ENCODE peak calls at places on chromosomes 6 and 20, in six cellular contexts. One of them, this sample, is unnamed.

GRCh38 chr6:77332915-77333623 is 130.2 kb downstream of the HTR1B start:
- DNase-seq in cardiac fibroblast: no peak
- DNase-seq in dorsolateral prefrontal cortex: no peak
- DNase-seq in uterus: no peak
- DNase-seq in cardiac muscle cell: no peak
- DNase-seq in body of pancreas: no peak
- DNase-seq in this sample: no peak

GRCh38 chr6:79597155-79597554 is 34.0 kb upstream of the SH3BGRL2 start:
- DNase-seq in cardiac fibroblast: no peak
- DNase-seq in dorsolateral prefrontal cortex: no peak
- DNase-seq in uterus: no peak
- DNase-seq in cardiac muscle cell: no peak
- DNase-seq in body of pancreas: no peak
- DNase-seq in this sample: no peak

GRCh38 chr6:125346926-125347563 is 45.3 kb upstream of the HDDC2 start:
- DNase-seq in cardiac fibroblast: no peak
- DNase-seq in dorsolateral prefrontal cortex: no peak
- DNase-seq in uterus: no peak
- DNase-seq in cardiac muscle cell: no peak
- DNase-seq in body of pancreas: no peak
- DNase-seq in this sample: no peak

GRCh38 chr20:51500936-51501335 is 41.6 kb downstream of the NFATC2 start:
- DNase-seq in cardiac fibroblast: no peak
- DNase-seq in dorsolateral prefrontal cortex: no peak
- DNase-seq in uterus: no peak
- DNase-seq in cardiac muscle cell: no peak
- DNase-seq in body of pancreas: no peak
- DNase-seq in this sample: no peak

GRCh38 chr6:110589865-110590513 is 113.6 kb upstream of the SLC22A16 start:
- DNase-seq in cardiac fibroblast: no peak
- DNase-seq in dorsolateral prefrontal cortex: no peak
- DNase-seq in uterus: no peak
- DNase-seq in cardiac muscle cell: no peak
- DNase-seq in body of pancreas: no peak
- DNase-seq in this sample: no peak

GRCh38 chr20:63752411-63753101 is 13.0 kb downstream of the SLC2A4RG start:
- DNase-seq in cardiac fibroblast: no peak
- DNase-seq in dorsolateral prefrontal cortex: no peak
- DNase-seq in uterus: no peak
- DNase-seq in cardiac muscle cell: no peak
- DNase-seq in body of pancreas: no peak
- DNase-seq in this sample: no peak

GRCh38 chr20:53628076-53628475 is 34.4 kb upstream of the ZNF217 start:
- DNase-seq in cardiac fibroblast: no peak
- DNase-seq in dorsolateral prefrontal cortex: no peak
- DNase-seq in uterus: no peak
- DNase-seq in cardiac muscle cell: no peak
- DNase-seq in body of pancreas: no peak
- DNase-seq in this sample: no peak

GRCh38 chr6:36594816-36595167 is 630 bp downstream of the SRSF3 start:
- DNase-seq in cardiac fibroblast: no peak
- DNase-seq in dorsolateral prefrontal cortex: no peak
- DNase-seq in uterus: no peak
- DNase-seq in cardiac muscle cell: no peak
- DNase-seq in body of pancreas: no peak
- DNase-seq in this sample: no peak

GRCh38 chr6:161940519-161940918 is 666.7 kb upstream of the AGPAT4 start:
- DNase-seq in cardiac fibroblast: no peak
- DNase-seq in dorsolateral prefrontal cortex: no peak
- DNase-seq in uterus: no peak
- DNase-seq in cardiac muscle cell: no peak
- DNase-seq in body of pancreas: no peak
- DNase-seq in this sample: no peak

GRCh38 chr20:43752561-43753301 is 25.9 kb upstream of the GTSF1L start:
- DNase-seq in cardiac fibroblast: peak; percentile 87
- DNase-seq in dorsolateral prefrontal cortex: no peak
- DNase-seq in uterus: no peak
- DNase-seq in cardiac muscle cell: no peak
- DNase-seq in body of pancreas: no peak
- DNase-seq in this sample: no peak

GRCh38 chr20:20322912-20323311 is 45.0 kb upstream of the INSM1 start:
- DNase-seq in cardiac fibroblast: no peak
- DNase-seq in dorsolateral prefrontal cortex: no peak
- DNase-seq in uterus: no peak
- DNase-seq in cardiac muscle cell: no peak
- DNase-seq in body of pancreas: no peak
- DNase-seq in this sample: no peak

GRCh38 chr6:36604090-36605060 is 10.2 kb downstream of the SRSF3 start:
- DNase-seq in cardiac fibroblast: no peak
- DNase-seq in dorsolateral prefrontal cortex: no peak
- DNase-seq in uterus: no peak
- DNase-seq in cardiac muscle cell: no peak
- DNase-seq in body of pancreas: no peak
- DNase-seq in this sample: no peak

GRCh38 chr20:14009206-14009605 is 13.9 kb downstream of the MACROD2 start:
- DNase-seq in cardiac fibroblast: no peak
- DNase-seq in dorsolateral prefrontal cortex: no peak
- DNase-seq in uterus: no peak
- DNase-seq in cardiac muscle cell: no peak
- DNase-seq in body of pancreas: no peak
- DNase-seq in this sample: no peak

GRCh38 chr6:50936277-50936681 is 117.6 kb downstream of the TFAP2B start:
- DNase-seq in cardiac fibroblast: no peak
- DNase-seq in dorsolateral prefrontal cortex: no peak
- DNase-seq in uterus: no peak
- DNase-seq in cardiac muscle cell: no peak
- DNase-seq in body of pancreas: no peak
- DNase-seq in this sample: no peak

GRCh38 chr20:61297491-61297890 is 45.4 kb downstream of the CDH4 start:
- DNase-seq in cardiac fibroblast: no peak
- DNase-seq in dorsolateral prefrontal cortex: no peak
- DNase-seq in uterus: no peak
- DNase-seq in cardiac muscle cell: no peak
- DNase-seq in body of pancreas: no peak
- DNase-seq in this sample: no peak

GRCh38 chr6:30725713-30726505 is 5.8 kb downstream of the TUBB start:
- DNase-seq in cardiac fibroblast: peak; percentile 37
- DNase-seq in dorsolateral prefrontal cortex: no peak
- DNase-seq in uterus: no peak
- DNase-seq in cardiac muscle cell: no peak
- DNase-seq in body of pancreas: no peak
- DNase-seq in this sample: no peak

GRCh38 chr6:135014353-135014832 is 40.2 kb downstream of the HBS1L start:
- DNase-seq in cardiac fibroblast: no peak
- DNase-seq in dorsolateral prefrontal cortex: no peak
- DNase-seq in uterus: no peak
- DNase-seq in cardiac muscle cell: no peak
- DNase-seq in body of pancreas: no peak
- DNase-seq in this sample: no peak

GRCh38 chr6:11410539-11411307 is 126.8 kb upstream of the TMEM170B start:
- DNase-seq in cardiac fibroblast: no peak
- DNase-seq in dorsolateral prefrontal cortex: no peak
- DNase-seq in uterus: no peak
- DNase-seq in cardiac muscle cell: no peak
- DNase-seq in body of pancreas: no peak
- DNase-seq in this sample: no peak

GRCh38 chr20:32207211-32207625 is 325 bp downstream of the PLAGL2 start:
- DNase-seq in cardiac fibroblast: no peak
- DNase-seq in dorsolateral prefrontal cortex: no peak
- DNase-seq in uterus: no peak
- DNase-seq in cardiac muscle cell: no peak
- DNase-seq in body of pancreas: no peak
- DNase-seq in this sample: no peak

GRCh38 chr20:41413169-41413568 is 46.6 kb upstream of the EMILIN3 start:
- DNase-seq in cardiac fibroblast: no peak
- DNase-seq in dorsolateral prefrontal cortex: no peak
- DNase-seq in uterus: no peak
- DNase-seq in cardiac muscle cell: no peak
- DNase-seq in body of pancreas: no peak
- DNase-seq in this sample: no peak

GRCh38 chr20:39795401-39796272 is 833.5 kb downstream of the DHX35 start:
- DNase-seq in cardiac fibroblast: no peak
- DNase-seq in dorsolateral prefrontal cortex: no peak
- DNase-seq in uterus: peak; percentile 57
- DNase-seq in cardiac muscle cell: no peak
- DNase-seq in body of pancreas: no peak
- DNase-seq in this sample: peak; percentile 4

DNA sequence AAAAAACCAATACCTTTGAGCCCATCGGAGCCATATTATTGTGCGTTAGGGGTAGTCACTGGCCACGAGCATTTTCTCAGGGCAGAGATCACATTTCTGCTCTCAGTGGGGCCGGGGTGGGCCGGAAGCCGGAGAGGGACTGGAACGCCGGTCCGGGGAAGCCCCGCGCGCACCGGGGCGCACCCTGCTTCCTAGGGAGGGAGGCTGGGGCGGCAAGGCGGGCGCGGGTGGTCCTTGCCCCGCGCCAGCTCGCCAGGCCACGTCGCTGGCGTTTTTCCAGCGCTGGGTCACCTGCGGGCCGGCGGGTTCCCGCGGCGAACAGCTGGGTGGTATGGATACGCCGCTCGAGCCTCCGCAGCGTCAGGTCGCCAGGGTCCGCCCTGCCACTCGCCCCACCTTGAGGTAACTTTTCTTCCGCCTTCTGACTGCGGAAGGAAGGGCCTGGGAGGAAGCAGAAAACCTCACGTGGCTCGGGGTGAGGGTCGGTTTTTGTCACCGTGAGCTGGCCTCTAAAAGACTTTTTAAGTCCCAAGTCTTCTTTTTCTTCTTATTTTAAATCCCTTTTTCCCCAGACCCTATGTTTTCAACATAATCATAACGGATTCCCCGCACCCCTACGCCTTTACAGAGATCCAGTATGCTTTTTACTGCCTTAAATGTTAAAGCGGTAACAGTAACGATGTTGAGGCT is 2.7 kb upstream of the EEF1A1 start:
- DNase-seq in cardiac fibroblast: peak; percentile 34
- DNase-seq in dorsolateral prefrontal cortex: no peak
- DNase-seq in uterus: peak; percentile 59
- DNase-seq in cardiac muscle cell: no peak
- DNase-seq in body of pancreas: peak; percentile 81
- DNase-seq in this sample: no peak
- TF ChIP-seq CTCF in cardiac fibroblast: no peak
- TF ChIP-seq CTCF in dorsolateral prefrontal cortex: no peak
- TF ChIP-seq CTCF in uterus: no peak
- TF ChIP-seq CTCF in cardiac muscle cell: no peak
- TF ChIP-seq CTCF in body of pancreas: peak; percentile 20
- TF ChIP-seq CTCF in this sample: no peak

GRCh38 chr20:48131581-48131980 is 346.3 kb upstream of the SULF2 start:
- DNase-seq in cardiac fibroblast: peak; percentile 84
- DNase-seq in dorsolateral prefrontal cortex: no peak
- DNase-seq in uterus: peak; percentile 79
- DNase-seq in cardiac muscle cell: no peak
- DNase-seq in body of pancreas: no peak
- DNase-seq in this sample: no peak
- TF ChIP-seq CTCF in cardiac fibroblast: no peak
- TF ChIP-seq CTCF in dorsolateral prefrontal cortex: no peak
- TF ChIP-seq CTCF in uterus: no peak
- TF ChIP-seq CTCF in cardiac muscle cell: no peak
- TF ChIP-seq CTCF in body of pancreas: no peak
- TF ChIP-seq CTCF in this sample: no peak

GRCh38 chr6:102619585-102619984 is 1226.1 kb downstream of the GRIK2 start:
- DNase-seq in cardiac fibroblast: peak; percentile 17
- DNase-seq in dorsolateral prefrontal cortex: no peak
- DNase-seq in uterus: no peak
- DNase-seq in cardiac muscle cell: peak; percentile 48
- DNase-seq in body of pancreas: no peak
- DNase-seq in this sample: no peak
- TF ChIP-seq CTCF in cardiac fibroblast: no peak
- TF ChIP-seq CTCF in dorsolateral prefrontal cortex: peak; percentile 33
- TF ChIP-seq CTCF in uterus: no peak
- TF ChIP-seq CTCF in cardiac muscle cell: peak; percentile 29
- TF ChIP-seq CTCF in body of pancreas: peak; percentile 46
- TF ChIP-seq CTCF in this sample: no peak

GRCh38 chr6:160931378-160932343 is 59.9 kb upstream of the MAP3K4 start:
- DNase-seq in cardiac fibroblast: no peak
- DNase-seq in dorsolateral prefrontal cortex: no peak
- DNase-seq in uterus: peak; percentile 30
- DNase-seq in cardiac muscle cell: no peak
- DNase-seq in body of pancreas: no peak
- DNase-seq in this sample: no peak

GRCh38 chr6:160930547-160931377 is 60.8 kb upstream of the MAP3K4 start:
- DNase-seq in cardiac fibroblast: peak; percentile 87
- DNase-seq in dorsolateral prefrontal cortex: peak; percentile 88
- DNase-seq in uterus: peak; percentile 80
- DNase-seq in cardiac muscle cell: peak; percentile 81
- DNase-seq in body of pancreas: peak; percentile 82
- DNase-seq in this sample: peak; percentile 52

GRCh38 chr6:160929831-160930230 is 61.7 kb upstream of the MAP3K4 start:
- DNase-seq in cardiac fibroblast: no peak
- DNase-seq in dorsolateral prefrontal cortex: no peak
- DNase-seq in uterus: no peak
- DNase-seq in cardiac muscle cell: no peak
- DNase-seq in body of pancreas: no peak
- DNase-seq in this sample: no peak

GRCh38 chr6:160934157-160934556 is 57.4 kb upstream of the MAP3K4 start:
- DNase-seq in cardiac fibroblast: no peak
- DNase-seq in dorsolateral prefrontal cortex: no peak
- DNase-seq in uterus: no peak
- DNase-seq in cardiac muscle cell: no peak
- DNase-seq in body of pancreas: no peak
- DNase-seq in this sample: no peak

GRCh38 chr6:160933256-160933655 is 58.3 kb upstream of the MAP3K4 start:
- DNase-seq in cardiac fibroblast: no peak
- DNase-seq in dorsolateral prefrontal cortex: no peak
- DNase-seq in uterus: no peak
- DNase-seq in cardiac muscle cell: peak; percentile 61
- DNase-seq in body of pancreas: no peak
- DNase-seq in this sample: no peak
- TF ChIP-seq CTCF in cardiac fibroblast: peak; percentile 18
- TF ChIP-seq CTCF in dorsolateral prefrontal cortex: no peak
- TF ChIP-seq CTCF in uterus: no peak
- TF ChIP-seq CTCF in cardiac muscle cell: peak; percentile 11
- TF ChIP-seq CTCF in body of pancreas: no peak
- TF ChIP-seq CTCF in this sample: no peak

GRCh38 chr6:138211601-138212000 is 6.7 kb downstream of the PBOV1 start:
- DNase-seq in cardiac fibroblast: no peak
- DNase-seq in dorsolateral prefrontal cortex: no peak
- DNase-seq in uterus: no peak
- DNase-seq in cardiac muscle cell: no peak
- DNase-seq in body of pancreas: no peak
- DNase-seq in this sample: no peak

GRCh38 chr6:138215071-138215470 is 3.2 kb downstream of the PBOV1 start:
- DNase-seq in cardiac fibroblast: no peak
- DNase-seq in dorsolateral prefrontal cortex: no peak
- DNase-seq in uterus: no peak
- DNase-seq in cardiac muscle cell: no peak
- DNase-seq in body of pancreas: no peak
- DNase-seq in this sample: no peak

GRCh38 chr6:138205437-138206094 is 12.7 kb downstream of the PBOV1 start:
- DNase-seq in cardiac fibroblast: no peak
- DNase-seq in dorsolateral prefrontal cortex: no peak
- DNase-seq in uterus: no peak
- DNase-seq in cardiac muscle cell: no peak
- DNase-seq in body of pancreas: no peak
- DNase-seq in this sample: no peak

GRCh38 chr6:138206862-138207261 is 11.4 kb downstream of the PBOV1 start:
- DNase-seq in cardiac fibroblast: no peak
- DNase-seq in dorsolateral prefrontal cortex: no peak
- DNase-seq in uterus: no peak
- DNase-seq in cardiac muscle cell: no peak
- DNase-seq in body of pancreas: no peak
- DNase-seq in this sample: no peak

GRCh38 chr6:138211048-138211581 is 7.2 kb downstream of the PBOV1 start:
- DNase-seq in cardiac fibroblast: no peak
- DNase-seq in dorsolateral prefrontal cortex: no peak
- DNase-seq in uterus: no peak
- DNase-seq in cardiac muscle cell: no peak
- DNase-seq in body of pancreas: no peak
- DNase-seq in this sample: no peak
- TF ChIP-seq CTCF in cardiac fibroblast: no peak
- TF ChIP-seq CTCF in dorsolateral prefrontal cortex: peak; percentile 52
- TF ChIP-seq CTCF in uterus: no peak
- TF ChIP-seq CTCF in cardiac muscle cell: no peak
- TF ChIP-seq CTCF in body of pancreas: no peak
- TF ChIP-seq CTCF in this sample: no peak